ENCODE peak calls at places on chromosomes 6 and 20, in eight cellular contexts. W is GM13977; M is activated effector memory CD4-positive, alpha-beta T cell treated with anti-CD3 and anti-CD28 coated beads, Interleukin-2, amount 50 U/mL, for 16 hours; K is Right ventricle myocardium inferior; F is NCI-H187; E is GM12891; U is iris pigment epithelial cell; C is NCI-H1092 treated with DMSO at 0.1 percent for 48 hours. A is an unnamed sample.

GRCh38 chr6:38364127-38364526 is 275.6 kb downstream of the BTBD9 start:
- DNase-seq in W (no peak), M (no peak), K (no peak), F (no peak), E (no peak), U (no peak), C (no peak), A (no peak)

GRCh38 chr20:35984382-35984781 is 16.0 kb downstream of the CNBD2 start:
- DNase-seq in W (no peak), M (no peak), K (no peak), F (no peak), E (no peak), U (no peak), C (no peak), A (no peak)

GRCh38 chr6:7675353-7675945 is 50.5 kb upstream of the BMP6 start:
- DNase-seq in W (no peak), M (no peak), K (no peak), F (no peak), E (no peak), U (no peak), C (no peak), A (no peak)

GRCh38 chr6:84776392-84776791 is 12.0 kb upstream of the TBX18 start:
- DNase-seq in W (no peak), M (no peak), K (no peak), F (no peak), E (no peak), U (no peak), C (no peak), A (no peak)

GRCh38 chr6:130218136-130218535 is 4.6 kb downstream of the SAMD3 start:
- DNase-seq in W (no peak), M (no peak), K (no peak), F (no peak), E (no peak), U (no peak), C (no peak), A (no peak)

GRCh38 chr6:161342039-161342438 is 68.2 kb upstream of the AGPAT4 start:
- DNase-seq in W (no peak), M (no peak), K (no peak), F (no peak), E (no peak), U (no peak), C (no peak), A (no peak)

GRCh38 chr6:27368202-27368601 is 20.4 kb upstream of the ZNF391 start:
- DNase-seq in W (no peak), M (no peak), K (no peak), F (no peak), E (no peak), U (no peak), C (no peak), A (no peak)

GRCh38 chr20:51966296-51966971 is 164.1 kb upstream of the SALL4 start:
- DNase-seq in W (peak; percentile 55), M (no peak), K (no peak), F (no peak), E (peak; percentile 13), U (peak; percentile 74), C (peak; percentile 20), A (no peak)

GRCh38 chr20:2822073-2822472 is 5.9 kb downstream of the TMEM239 start:
- DNase-seq in W (no peak), M (no peak), K (peak; percentile 45), F (no peak), E (no peak), U (peak; percentile 70), C (no peak), A (no peak)

GRCh38 chr20:63939061-63939935 is 16.9 kb downstream of the UCKL1 start:
- DNase-seq in W (peak; percentile 24), M (peak; percentile 64), K (peak; percentile 68), F (no peak), E (no peak), U (no peak), C (no peak), A (no peak)

GRCh38 chr6:157083343-157083742 is 240.0 kb downstream of the TMEM242 start:
- DNase-seq in W (no peak), M (no peak), K (no peak), F (no peak), E (no peak), U (no peak), C (no peak), A (no peak)

GRCh38 chr20:41630846-41631245 is 12.7 kb upstream of the CHD6 start:
- DNase-seq in W (no peak), M (no peak), K (no peak), F (no peak), E (no peak), U (no peak), C (no peak), A (no peak)

GRCh38 chr20:43667341-43668132 is 623 bp downstream of the MYBL2 start:
- DNase-seq in W (no peak), M (peak; percentile 61), K (no peak), F (no peak), E (peak; percentile 35), U (no peak), C (peak; percentile 4), A (peak; percentile 42)

GRCh38 chr6:72811971-72812421 is 190.1 kb downstream of the KCNQ5 start:
- DNase-seq in W (no peak), M (no peak), K (no peak), F (no peak), E (no peak), U (peak; percentile 40), C (no peak), A (no peak)

GRCh38 chr20:58169441-58169840 is 59.0 kb downstream of the ANKRD60 start:
- DNase-seq in W (no peak), M (no peak), K (no peak), F (no peak), E (no peak), U (peak; percentile 61), C (no peak), A (no peak)

GRCh38 chr6:7902221-7902620 is 8.4 kb downstream of the TXNDC5 start:
- DNase-seq in W (no peak), M (no peak), K (no peak), F (no peak), E (no peak), U (no peak), C (no peak), A (no peak)

GRCh38 chr6:136347847-136348246 is 58.2 kb upstream of the BCLAF1 start:
- DNase-seq in W (no peak), M (no peak), K (no peak), F (no peak), E (no peak), U (peak; percentile 17), C (no peak), A (no peak)

GRCh38 chr6:56628105-56628504 is 14.6 kb downstream of the DST start:
- DNase-seq in W (no peak), M (no peak), K (no peak), F (no peak), E (no peak), U (peak; percentile 45), C (no peak), A (no peak)

GRCh38 chr6:146389740-146390139 is 153.9 kb upstream of the RAB32 start:
- DNase-seq in W (no peak), M (no peak), K (no peak), F (no peak), E (no peak), U (no peak), C (no peak), A (no peak)

GRCh38 chr6:37668251-37668650 is 29.4 kb downstream of the MDGA1 start:
- DNase-seq in W (no peak), M (no peak), K (no peak), F (no peak), E (no peak), U (peak; percentile 37), C (no peak), A (no peak)

GRCh38 chr20:24208652-24209051 is 220.1 kb upstream of the GGTLC1 start:
- DNase-seq in W (no peak), M (no peak), K (no peak), F (no peak), E (no peak), U (no peak), C (no peak), A (no peak)